ENCODE peak calls at places on chromosomes 13 and 19, in six cellular contexts. One of them, this sample, is unnamed.

GRCh38 chr19:50969413-50969760 is at the start of gene KLK6:
- DNase-seq in K562: no peak
- DNase-seq in SK-N-SH: no peak
- DNase-seq in A549: no peak
- DNase-seq in HepG2: peak
- DNase-seq in IMR-90: no peak
- DNase-seq in this sample: no peak

GRCh38 chr13:73521291-73521626 is 462.5 kb downstream of the KLF5 start:
- DNase-seq in K562: no peak
- DNase-seq in SK-N-SH: no peak
- DNase-seq in A549: no peak
- DNase-seq in HepG2: no peak
- DNase-seq in IMR-90: no peak
- DNase-seq in this sample: no peak

GRCh38 chr13:101757446-101758039 is 305.1 kb downstream of the ITGBL1 start:
- DNase-seq in K562: no peak
- DNase-seq in SK-N-SH: peak
- DNase-seq in A549: peak
- DNase-seq in HepG2: no peak
- DNase-seq in IMR-90: peak
- DNase-seq in this sample: no peak

GRCh38 chr13:40389081-40389641 is 277.3 kb downstream of the FOXO1 start:
- DNase-seq in K562: no peak
- DNase-seq in SK-N-SH: no peak
- DNase-seq in A549: no peak
- DNase-seq in HepG2: no peak
- DNase-seq in IMR-90: no peak
- DNase-seq in this sample: peak

GRCh38 chr19:14081797-14082674 is 3.5 kb downstream of the C19orf67 start:
- DNase-seq in K562: no peak
- DNase-seq in SK-N-SH: no peak
- DNase-seq in A549: no peak
- DNase-seq in HepG2: no peak
- DNase-seq in IMR-90: peak
- DNase-seq in this sample: no peak

GRCh38 chr13:112931028-112931934 is 37.7 kb upstream of the MCF2L start:
- DNase-seq in K562: peak
- DNase-seq in SK-N-SH: peak
- DNase-seq in A549: peak
- DNase-seq in HepG2: peak
- DNase-seq in IMR-90: peak
- DNase-seq in this sample: no peak

GRCh38 chr13:75541961-75542360 is 4.3 kb upstream of the COMMD6 start:
- DNase-seq in K562: no peak
- DNase-seq in SK-N-SH: no peak
- DNase-seq in A549: no peak
- DNase-seq in HepG2: no peak
- DNase-seq in IMR-90: no peak
- DNase-seq in this sample: no peak

GRCh38 chr19:11554160-11554559 is 4.9 kb downstream of the ELOF1 start:
- DNase-seq in K562: no peak
- DNase-seq in SK-N-SH: no peak
- DNase-seq in A549: no peak
- DNase-seq in HepG2: no peak
- DNase-seq in IMR-90: no peak
- DNase-seq in this sample: peak

GRCh38 chr19:6649189-6649588 is 20.8 kb downstream of the TNFSF14 start:
- DNase-seq in K562: no peak
- DNase-seq in SK-N-SH: no peak
- DNase-seq in A549: no peak
- DNase-seq in HepG2: no peak
- DNase-seq in IMR-90: no peak
- DNase-seq in this sample: no peak

GRCh38 chr13:93903909-93904308 is 575.6 kb downstream of the DCT start:
- DNase-seq in K562: no peak
- DNase-seq in SK-N-SH: no peak
- DNase-seq in A549: no peak
- DNase-seq in HepG2: no peak
- DNase-seq in IMR-90: peak
- DNase-seq in this sample: no peak

GRCh38 chr19:4051175-4052101 is 15.3 kb downstream of the ZBTB7A start:
- DNase-seq in K562: no peak
- DNase-seq in SK-N-SH: no peak
- DNase-seq in A549: no peak
- DNase-seq in HepG2: peak
- DNase-seq in IMR-90: peak
- DNase-seq in this sample: no peak

GRCh38 chr13:64871742-64872141 is 2358.4 kb downstream of the PCDH9 start:
- DNase-seq in K562: no peak
- DNase-seq in SK-N-SH: no peak
- DNase-seq in A549: no peak
- DNase-seq in HepG2: peak
- DNase-seq in IMR-90: no peak
- DNase-seq in this sample: no peak

GRCh38 chr13:75843033-75843432 is 206.9 kb downstream of the LMO7 start:
- DNase-seq in K562: no peak
- DNase-seq in SK-N-SH: no peak
- DNase-seq in A549: no peak
- DNase-seq in HepG2: no peak
- DNase-seq in IMR-90: no peak
- DNase-seq in this sample: no peak

GRCh38 chr13:49679244-49679643 is 12.0 kb downstream of the EBPL start:
- DNase-seq in K562: no peak
- DNase-seq in SK-N-SH: no peak
- DNase-seq in A549: no peak
- DNase-seq in HepG2: peak
- DNase-seq in IMR-90: peak
- DNase-seq in this sample: no peak

GRCh38 chr13:25218011-25218410 is 45.9 kb upstream of the AMER2 start:
- DNase-seq in K562: no peak
- DNase-seq in SK-N-SH: no peak
- DNase-seq in A549: no peak
- DNase-seq in HepG2: no peak
- DNase-seq in IMR-90: no peak
- DNase-seq in this sample: no peak
- TF ChIP-seq SMC3 in K562: no peak
- TF ChIP-seq SMC3 in SK-N-SH: no peak
- TF ChIP-seq SMC3 in A549: no peak
- TF ChIP-seq SMC3 in HepG2: no peak
- TF ChIP-seq SMC3 in IMR-90: no peak
- TF ChIP-seq SMC3 in this sample: no peak

GRCh38 chr19:41264581-41265375 is 606 bp downstream of the HNRNPUL1 start:
- DNase-seq in K562: peak
- DNase-seq in SK-N-SH: peak
- DNase-seq in A549: peak
- DNase-seq in HepG2: peak
- DNase-seq in IMR-90: peak
- DNase-seq in this sample: no peak
- TF ChIP-seq SMC3 in K562: no peak
- TF ChIP-seq SMC3 in SK-N-SH: no peak
- TF ChIP-seq SMC3 in A549: no peak
- TF ChIP-seq SMC3 in HepG2: no peak
- TF ChIP-seq SMC3 in IMR-90: no peak
- TF ChIP-seq SMC3 in this sample: no peak

DNA sequence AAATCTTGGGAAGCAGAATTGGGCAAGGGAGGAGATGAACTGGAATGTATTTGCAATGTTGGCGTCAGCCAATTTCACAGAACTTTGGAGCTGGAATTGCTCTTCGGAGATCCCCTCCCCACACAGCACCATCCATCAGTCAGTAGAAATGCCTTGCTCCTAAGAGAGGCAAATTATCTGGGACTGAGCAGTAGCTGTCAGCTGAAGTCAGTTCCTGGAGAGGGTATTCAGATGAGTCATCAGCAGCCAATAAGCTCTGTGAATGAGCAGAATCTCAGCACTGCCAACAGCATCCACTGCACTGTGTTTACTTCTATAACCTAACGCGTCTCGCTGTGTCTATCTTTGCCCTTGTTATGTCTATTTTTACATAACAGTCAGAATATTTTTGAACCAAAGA is 213.7 kb downstream of the SLITRK5 start:
- DNase-seq in K562: no peak
- DNase-seq in SK-N-SH: peak
- DNase-seq in A549: no peak
- DNase-seq in HepG2: no peak
- DNase-seq in IMR-90: peak
- DNase-seq in this sample: no peak
- TF ChIP-seq SMC3 in K562: no peak
- TF ChIP-seq SMC3 in SK-N-SH: no peak
- TF ChIP-seq SMC3 in A549: no peak
- TF ChIP-seq SMC3 in HepG2: no peak
- TF ChIP-seq SMC3 in IMR-90: no peak
- TF ChIP-seq SMC3 in this sample: no peak

DNA sequence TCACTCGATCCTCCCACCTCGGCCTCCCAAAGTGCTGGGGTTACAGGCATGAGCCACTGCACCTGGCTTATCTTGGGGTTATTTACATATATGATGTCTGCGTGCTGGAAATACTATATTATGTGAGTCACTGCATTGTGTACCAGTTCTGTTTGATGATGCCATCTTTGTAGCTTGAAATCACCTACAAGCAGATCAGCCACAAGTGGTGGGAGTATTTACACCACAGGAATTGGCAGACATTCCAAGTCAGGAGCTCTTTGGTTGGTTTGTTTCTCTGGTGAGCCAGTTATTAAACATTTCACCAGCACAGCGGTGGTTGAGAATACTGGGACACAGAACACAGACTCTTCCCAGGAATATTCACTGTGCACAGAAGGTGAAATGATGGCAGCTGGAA is 4.5 kb upstream of the TIMM44 start:
- DNase-seq in K562: no peak
- DNase-seq in SK-N-SH: no peak
- DNase-seq in A549: no peak
- DNase-seq in HepG2: no peak
- DNase-seq in IMR-90: peak
- DNase-seq in this sample: no peak
- TF ChIP-seq SMC3 in K562: no peak
- TF ChIP-seq SMC3 in SK-N-SH: no peak
- TF ChIP-seq SMC3 in A549: no peak
- TF ChIP-seq SMC3 in HepG2: no peak
- TF ChIP-seq SMC3 in IMR-90: no peak
- TF ChIP-seq SMC3 in this sample: no peak

This sample was measured in GM12878.